ENCODE peak calls at places on chromosomes 6 and 20, in five cellular contexts. D is colonic mucosa, K is Peyer's patch, F is heart right ventricle, E is RWPE2. X is an unnamed sample.

GRCh38 chr6:155455766-155456165 is at the start of gene NOX3:
- DNase-seq in K (no peak), F (no peak), D (no peak), E (no peak), X (no peak)

GRCh38 chr20:35215066-35215956 is 11.2 kb upstream of the MMP24 start:
- DNase-seq in F (no peak), K (no peak), D (no peak), E (no peak), X (no peak)

GRCh38 chr6:43833223-43833995 is 63.4 kb downstream of the VEGFA start:
- DNase-seq in D (no peak), F (no peak), K (peak; percentile 76), E (no peak), X (no peak)

GRCh38 chr20:32329817-32330554 is 28.1 kb upstream of the ASXL1 start:
- DNase-seq in F (no peak), K (no peak), E (peak; percentile 68), D (no peak), X (no peak)

GRCh38 chr6:121516331-121516730 is 80.9 kb downstream of the GJA1 start:
- DNase-seq in K (no peak), E (no peak), F (no peak), D (no peak), X (no peak)

GRCh38 chr6:51394061-51394460 is 575.4 kb downstream of the TFAP2B start:
- DNase-seq in D (no peak), K (no peak), F (no peak), E (no peak), X (no peak)

GRCh38 chr6:97289332-97289731 is 6.3 kb upstream of the MMS22L start:
- DNase-seq in D (no peak), E (no peak), F (no peak), K (no peak), X (no peak)

GRCh38 chr6:11789754-11790153 is 11.2 kb upstream of the ADTRP start:
- DNase-seq in D (no peak), K (no peak), E (no peak), F (no peak), X (no peak)

GRCh38 chr6:125950293-125950692 is 6.3 kb upstream of the HINT3 start:
- DNase-seq in E (peak; percentile 66), K (no peak), D (no peak), F (no peak), X (no peak)

GRCh38 chr20:25543068-25543467 is 42.3 kb downstream of the NINL start:
- DNase-seq in K (no peak), E (no peak), F (no peak), D (no peak), X (no peak)

GRCh38 chr6:25628471-25629201 is 23.4 kb upstream of the SCGN start:
- DNase-seq in F (no peak), E (no peak), K (no peak), D (no peak), X (no peak)

GRCh38 chr6:15881150-15881549 is 218.3 kb upstream of the DTNBP1 start:
- DNase-seq in K (no peak), F (no peak), E (no peak), D (no peak), X (no peak)

GRCh38 chr6:145898376-145898775 is 65.8 kb downstream of the SHPRH start:
- DNase-seq in D (no peak), F (no peak), E (no peak), K (no peak), X (no peak)

DNA sequence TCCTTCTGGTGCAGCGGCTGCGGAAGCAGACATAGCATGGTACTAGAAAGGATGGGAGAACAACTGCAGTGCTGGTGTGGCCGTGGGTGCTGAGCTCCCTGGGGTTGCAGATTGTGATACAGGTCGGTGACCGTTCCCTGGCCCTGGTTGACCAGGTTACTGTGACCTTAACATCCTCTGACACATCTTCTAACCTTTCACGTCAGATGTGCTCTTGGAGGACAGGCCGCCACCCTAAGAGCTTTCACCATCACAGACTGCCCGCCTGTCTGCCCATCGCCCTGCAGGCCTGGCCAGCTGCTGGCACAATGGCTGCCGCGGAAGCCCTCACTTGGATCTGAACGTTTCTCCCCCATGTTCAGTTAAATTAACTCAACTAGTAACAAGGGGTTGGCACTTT is 444.1 kb upstream of the CDH4 start:
- DNase-seq in D (no peak), K (no peak), E (no peak), F (no peak), X (no peak)
- H3K9me3 ChIP-seq in D (no peaks in the 10 kb centered on the region), K (no peaks in the 10 kb centered on the region), E (no peaks in the 10 kb centered on the region), F (no peaks in the 10 kb centered on the region), X (no peaks in the 10 kb centered on the region)

GRCh38 chr6:77337392-77337791 is 125.9 kb downstream of the HTR1B start:
- DNase-seq in F (no peak), D (no peak), K (no peak), E (no peak), X (no peak)
- H3K9me3 ChIP-seq in F (peaks cover 14% of the 10 kb centered on the region), D (no peaks in the 10 kb centered on the region), K (peaks cover 5% of the 10 kb centered on the region), E (peaks cover 7% of the 10 kb centered on the region), X (no peaks in the 10 kb centered on the region)

GRCh38 chr6:161211380-161212035 is 62.4 kb downstream of the AGPAT4 start:
- DNase-seq in K (no peak), D (no peak), F (no peak), E (no peak), X (no peak)
- H3K9me3 ChIP-seq in K (no peaks in the 10 kb centered on the region), D (no peaks in the 10 kb centered on the region), F (no peaks in the 10 kb centered on the region), E (peaks cover 18% of the 10 kb centered on the region), X (no peaks in the 10 kb centered on the region)

DNA sequence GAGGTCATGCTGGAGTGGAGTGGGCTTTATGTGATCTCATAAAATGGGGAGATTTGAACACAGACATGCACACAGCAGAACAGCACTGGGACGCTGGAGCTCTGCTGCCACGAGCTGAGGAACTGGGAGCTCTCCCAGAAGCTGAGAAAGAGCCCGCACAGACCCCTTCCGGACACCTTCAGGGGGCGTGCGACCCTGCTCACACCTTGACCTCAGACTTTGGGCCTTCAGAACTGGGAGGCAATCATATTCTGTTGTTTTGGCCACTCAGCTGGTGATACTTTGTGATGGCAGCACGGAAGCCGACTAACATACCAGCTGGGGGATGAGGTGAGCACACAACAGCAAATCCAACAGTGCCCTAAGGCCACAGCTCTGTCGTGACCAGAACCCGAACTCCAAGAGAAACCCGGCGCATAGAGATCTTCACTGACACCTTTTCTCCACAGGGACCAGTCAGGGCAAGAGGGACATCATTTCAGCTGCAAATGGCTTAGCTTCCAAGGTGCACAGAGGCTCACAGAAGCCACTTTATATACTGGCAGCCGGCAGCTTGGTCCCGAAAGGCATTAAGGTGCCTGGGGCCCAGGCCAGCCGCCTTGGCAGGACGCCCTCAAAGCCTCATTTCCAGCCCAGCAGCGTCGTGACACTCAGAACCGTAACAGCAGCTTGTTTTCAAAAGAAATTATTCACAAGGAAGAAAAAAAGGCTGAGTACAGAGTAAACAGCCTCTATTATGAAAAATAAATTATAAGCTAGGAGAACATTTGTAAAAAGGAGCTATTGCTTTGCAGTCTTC is 89.3 kb downstream of the RNASET2 start:
- DNase-seq in D (no peak), E (no peak), K (no peak), F (no peak), X (no peak)
- H3K9me3 ChIP-seq in D (no peaks in the 10 kb centered on the region), E (no peaks in the 10 kb centered on the region), K (no peaks in the 10 kb centered on the region), F (no peaks in the 10 kb centered on the region), X (no peaks in the 10 kb centered on the region)

DNA sequence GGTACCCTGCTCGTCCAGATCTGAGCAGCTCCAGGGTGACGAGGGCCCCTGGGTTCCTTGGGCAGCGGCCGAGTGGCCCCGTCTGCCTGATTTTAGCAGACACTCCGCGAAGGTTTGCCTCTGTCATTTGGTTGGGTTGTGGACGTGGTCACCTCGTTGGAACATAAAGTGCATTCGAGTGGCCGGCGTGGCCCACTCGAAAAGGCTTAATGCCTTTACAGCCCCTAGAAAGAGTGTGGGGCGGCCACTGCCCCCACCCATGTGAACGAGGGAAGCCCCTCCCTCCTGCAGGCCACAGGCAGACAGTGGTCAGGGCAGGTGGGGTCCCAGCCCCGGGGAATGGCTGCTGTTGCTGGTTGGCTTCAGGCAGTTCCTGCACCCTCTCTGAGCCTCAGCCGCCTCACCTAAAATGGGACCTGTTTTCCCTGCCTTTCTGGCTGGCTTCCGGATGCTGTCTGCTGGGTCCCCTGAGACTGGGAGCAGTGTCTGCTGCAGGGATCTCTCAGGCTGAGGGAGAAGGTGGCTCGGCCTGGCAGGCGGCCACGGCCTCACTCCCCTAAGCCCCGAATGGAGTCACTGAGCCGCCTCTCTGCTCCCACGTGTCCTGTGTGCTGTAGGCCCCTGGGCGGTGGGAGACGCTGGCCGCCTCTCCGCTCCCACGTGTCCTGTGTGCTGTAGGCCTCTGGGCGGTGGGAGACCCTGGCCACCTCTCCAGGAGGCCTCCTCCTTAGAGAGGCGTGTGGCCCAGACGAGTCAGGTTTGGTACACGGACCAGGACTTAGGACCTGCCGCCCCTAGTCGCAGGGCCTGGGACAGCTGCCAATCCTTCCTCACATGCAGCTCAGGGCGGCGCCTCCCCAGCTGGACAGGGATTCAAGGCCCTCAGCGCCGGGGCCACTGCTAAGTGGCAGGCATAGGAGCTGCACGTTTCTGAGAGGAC is 233.0 kb downstream of the ERMARD start:
- DNase-seq in E (peak; percentile 45), F (no peak), D (no peak), K (peak; percentile 47), X (no peak)
- H3K9me3 ChIP-seq in E (no peaks in the 10 kb centered on the region), F (no peaks in the 10 kb centered on the region), D (no peaks in the 10 kb centered on the region), K (no peaks in the 10 kb centered on the region), X (no peaks in the 10 kb centered on the region)

DNA sequence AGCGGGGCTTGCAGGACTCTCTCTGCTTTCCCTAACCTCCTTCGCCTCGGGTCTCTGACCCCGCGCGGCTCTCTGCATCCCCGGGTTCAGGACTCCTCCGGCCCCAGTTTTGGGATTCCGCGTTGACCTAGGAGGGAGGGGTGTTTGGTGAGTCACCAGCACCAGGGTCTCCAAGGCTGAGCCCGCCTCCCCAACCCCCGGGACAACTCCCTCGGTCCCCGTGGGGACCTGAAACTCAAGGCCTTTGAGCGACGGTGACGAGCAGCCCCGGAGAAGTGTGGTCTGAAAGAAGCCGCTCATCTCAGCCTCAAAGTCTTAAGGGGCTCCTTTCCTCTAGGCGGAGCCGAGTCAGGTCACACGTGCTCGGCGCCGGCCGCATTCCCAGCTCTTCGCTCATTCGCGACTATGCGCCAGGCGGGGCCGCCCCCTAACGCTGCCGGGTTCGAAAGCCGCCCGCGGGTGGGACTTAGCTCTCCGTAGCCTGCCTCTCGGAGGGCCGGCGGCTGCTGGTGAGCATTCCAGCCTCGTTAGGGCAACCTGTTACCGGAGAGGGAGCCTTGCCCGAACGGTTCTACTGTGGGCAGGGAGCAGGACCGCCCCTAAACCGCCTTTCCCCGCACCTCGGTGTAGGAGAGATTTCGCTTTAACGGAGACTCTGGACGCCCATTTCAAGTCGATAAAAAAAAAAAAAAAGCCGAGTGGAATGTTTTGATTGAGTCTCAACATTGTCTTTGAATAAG is 3.0 kb upstream of the PRDM13 start:
- DNase-seq in D (no peak), K (peak; percentile 59), E (no peak), F (peak; percentile 23), X (no peak)
- H3K9me3 ChIP-seq in D (no peaks in the 10 kb centered on the region), K (no peaks in the 10 kb centered on the region), E (no peaks in the 10 kb centered on the region), F (no peaks in the 10 kb centered on the region), X (peaks cover 16% of the 10 kb centered on the region)

DNA sequence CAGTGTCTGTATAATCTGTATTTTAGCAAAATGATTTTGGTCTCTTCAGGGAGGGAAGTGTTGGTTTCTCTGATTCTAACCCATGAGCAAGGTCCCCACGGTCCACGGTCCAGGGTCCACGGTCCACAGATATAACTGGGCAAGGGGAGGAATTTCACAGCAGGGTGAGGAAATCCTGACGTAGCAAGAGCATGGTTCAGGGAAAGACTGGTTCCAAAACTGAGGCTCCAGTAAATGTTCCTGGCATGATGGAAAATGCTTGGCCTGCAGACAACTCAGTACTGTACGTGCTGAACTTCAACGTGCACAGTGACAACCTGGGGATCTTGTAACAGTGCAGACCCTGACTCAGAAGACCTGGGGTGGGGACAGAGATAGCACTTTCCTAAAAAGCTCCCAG is 759.6 kb downstream of the PTPRT start:
- DNase-seq in K (no peak), F (peak; percentile 16), D (no peak), E (no peak), X (no peak)
- H3K9me3 ChIP-seq in K (no peaks in the 10 kb centered on the region), F (no peaks in the 10 kb centered on the region), D (no peaks in the 10 kb centered on the region), E (peaks cover 4% of the 10 kb centered on the region), X (no peaks in the 10 kb centered on the region)

X was measured in T-helper 17 cell.